ENCODE peak calls at places on chromosomes 2 and 18, in six cellular contexts. One of them, this sample, is unnamed.

GRCh38 chr2:163157411-163157810 is 318.8 kb upstream of the KCNH7 start:
- DNase-seq in ovary: no peak
- DNase-seq in left ventricle myocardium inferior: no peak
- DNase-seq in aorta: no peak
- DNase-seq in HCT116: no peak
- DNase-seq in fibroblast of lung: peak; percentile 82
- DNase-seq in this sample: no peak

GRCh38 chr2:205975082-205975949 is 110.7 kb downstream of the INO80D start:
- DNase-seq in aorta: no peak
- DNase-seq in fibroblast of lung: peak; percentile 22
- DNase-seq in ovary: no peak
- DNase-seq in left ventricle myocardium inferior: no peak
- DNase-seq in HCT116: peak; percentile 26
- DNase-seq in this sample: no peak

GRCh38 chr2:96773922-96774321 is 13.2 kb downstream of the CNNM4 start:
- DNase-seq in fibroblast of lung: no peak
- DNase-seq in left ventricle myocardium inferior: no peak
- DNase-seq in HCT116: no peak
- DNase-seq in aorta: no peak
- DNase-seq in ovary: no peak
- DNase-seq in this sample: no peak

GRCh38 chr2:158378926-158379325 is 77.6 kb downstream of the CCDC148 start:
- DNase-seq in ovary: no peak
- DNase-seq in HCT116: no peak
- DNase-seq in left ventricle myocardium inferior: no peak
- DNase-seq in aorta: no peak
- DNase-seq in fibroblast of lung: no peak
- DNase-seq in this sample: no peak

GRCh38 chr2:128318776-128319456 is at the start of gene HS6ST1:
- DNase-seq in left ventricle myocardium inferior: peak; percentile 88
- DNase-seq in ovary: peak; percentile 93
- DNase-seq in HCT116: peak; percentile 24
- DNase-seq in fibroblast of lung: peak; percentile 81
- DNase-seq in aorta: peak; percentile 91
- DNase-seq in this sample: peak; percentile 82

GRCh38 chr2:72898263-72898906 is 11.2 kb downstream of the SPR start:
- DNase-seq in aorta: no peak
- DNase-seq in left ventricle myocardium inferior: no peak
- DNase-seq in fibroblast of lung: no peak
- DNase-seq in HCT116: no peak
- DNase-seq in ovary: no peak
- DNase-seq in this sample: no peak

GRCh38 chr18:77405096-77405495 is 155.4 kb downstream of the GALR1 start:
- DNase-seq in fibroblast of lung: no peak
- DNase-seq in left ventricle myocardium inferior: no peak
- DNase-seq in HCT116: no peak
- DNase-seq in ovary: no peak
- DNase-seq in aorta: no peak
- DNase-seq in this sample: no peak

GRCh38 chr2:212359425-212360067 is 179.1 kb downstream of the ERBB4 start:
- DNase-seq in fibroblast of lung: no peak
- DNase-seq in left ventricle myocardium inferior: no peak
- DNase-seq in ovary: no peak
- DNase-seq in aorta: no peak
- DNase-seq in HCT116: no peak
- DNase-seq in this sample: no peak

GRCh38 chr2:101546376-101547058 is 71.6 kb upstream of the RFX8 start:
- DNase-seq in aorta: no peak
- DNase-seq in HCT116: peak; percentile 7
- DNase-seq in left ventricle myocardium inferior: no peak
- DNase-seq in ovary: no peak
- DNase-seq in fibroblast of lung: peak; percentile 76
- DNase-seq in this sample: no peak

GRCh38 chr2:79437416-79438281 is 75.2 kb upstream of the CTNNA2 start:
- DNase-seq in ovary: no peak
- DNase-seq in fibroblast of lung: peak; percentile 21
- DNase-seq in HCT116: no peak
- DNase-seq in aorta: no peak
- DNase-seq in left ventricle myocardium inferior: no peak
- DNase-seq in this sample: no peak

GRCh38 chr2:88933980-88934379 is 242.5 kb downstream of the RPIA start:
- DNase-seq in left ventricle myocardium inferior: no peak
- DNase-seq in HCT116: no peak
- DNase-seq in ovary: no peak
- DNase-seq in fibroblast of lung: no peak
- DNase-seq in aorta: no peak
- DNase-seq in this sample: no peak

GRCh38 chr2:113762377-113763118 is 6.1 kb upstream of the SLC35F5 start:
- DNase-seq in aorta: no peak
- DNase-seq in ovary: no peak
- DNase-seq in fibroblast of lung: peak; percentile 91
- DNase-seq in left ventricle myocardium inferior: no peak
- DNase-seq in HCT116: no peak
- DNase-seq in this sample: no peak

GRCh38 chr2:160674076-160674630 is 180.5 kb upstream of the RBMS1 start:
- DNase-seq in fibroblast of lung: peak; percentile 79
- DNase-seq in HCT116: no peak
- DNase-seq in aorta: no peak
- DNase-seq in ovary: no peak
- DNase-seq in left ventricle myocardium inferior: no peak
- DNase-seq in this sample: no peak

GRCh38 chr2:95525294-95526035 is 40.9 kb upstream of the TRIM43B start:
- DNase-seq in aorta: peak; percentile 36
- DNase-seq in ovary: no peak
- DNase-seq in fibroblast of lung: peak; percentile 27
- DNase-seq in HCT116: no peak
- DNase-seq in left ventricle myocardium inferior: peak; percentile 36
- DNase-seq in this sample: peak; percentile 44

GRCh38 chr2:231707625-231708049 is 688 bp upstream of the PTMA start:
- DNase-seq in HCT116: peak; percentile 36
- DNase-seq in fibroblast of lung: peak; percentile 56
- DNase-seq in ovary: peak; percentile 89
- DNase-seq in left ventricle myocardium inferior: peak; percentile 68
- DNase-seq in aorta: no peak
- DNase-seq in this sample: peak; percentile 72

GRCh38 chr2:68722712-68723111 is 11.9 kb upstream of the ARHGAP25 start:
- DNase-seq in fibroblast of lung: no peak
- DNase-seq in left ventricle myocardium inferior: no peak
- DNase-seq in aorta: no peak
- DNase-seq in HCT116: peak; percentile 6
- DNase-seq in ovary: no peak
- DNase-seq in this sample: no peak

GRCh38 chr2:45765007-45765767 is 113.7 kb downstream of the PRKCE start:
- DNase-seq in ovary: no peak
- DNase-seq in left ventricle myocardium inferior: no peak
- DNase-seq in aorta: no peak
- DNase-seq in fibroblast of lung: no peak
- DNase-seq in HCT116: no peak
- DNase-seq in this sample: no peak

GRCh38 chr2:135745545-135745944 is 3.9 kb downstream of the UBXN4 start:
- DNase-seq in fibroblast of lung: peak; percentile 87
- DNase-seq in ovary: no peak
- DNase-seq in aorta: no peak
- DNase-seq in left ventricle myocardium inferior: no peak
- DNase-seq in HCT116: no peak
- DNase-seq in this sample: no peak

DNA sequence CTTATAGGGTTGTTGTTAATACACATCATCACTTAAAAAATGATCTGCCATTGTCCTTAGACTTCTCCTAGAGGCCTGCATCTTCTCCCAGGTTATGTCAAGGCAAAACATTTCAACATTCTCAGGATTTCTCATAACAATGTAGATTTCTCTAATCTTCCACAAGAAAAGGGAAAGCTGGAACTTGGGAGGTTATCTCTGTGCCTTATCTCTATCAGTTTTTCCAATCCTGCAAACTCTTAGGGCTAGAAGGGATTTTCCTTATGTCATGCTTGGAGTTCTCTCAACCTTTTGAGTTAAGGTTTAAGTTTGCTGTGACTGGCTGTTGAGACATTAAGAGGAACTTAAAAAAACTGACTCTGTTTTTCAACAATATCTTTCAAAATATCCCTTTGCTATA is 300.6 kb upstream of the TFPI start:
- DNase-seq in aorta: no peak
- DNase-seq in ovary: no peak
- DNase-seq in left ventricle myocardium inferior: no peak
- DNase-seq in fibroblast of lung: no peak
- DNase-seq in HCT116: no peak
- DNase-seq in this sample: no peak
- H3K4me1 ChIP-seq in aorta: peaks cover 2% of the 10 kb centered on the region
- H3K4me1 ChIP-seq in ovary: peaks cover 2% of the 10 kb centered on the region
- H3K4me1 ChIP-seq in left ventricle myocardium inferior: no peaks in the 10 kb centered on the region
- H3K4me1 ChIP-seq in fibroblast of lung: no peaks in the 10 kb centered on the region
- H3K4me1 ChIP-seq in HCT116: no peaks in the 10 kb centered on the region
- H3K4me1 ChIP-seq in this sample: no peaks in the 10 kb centered on the region

DNA sequence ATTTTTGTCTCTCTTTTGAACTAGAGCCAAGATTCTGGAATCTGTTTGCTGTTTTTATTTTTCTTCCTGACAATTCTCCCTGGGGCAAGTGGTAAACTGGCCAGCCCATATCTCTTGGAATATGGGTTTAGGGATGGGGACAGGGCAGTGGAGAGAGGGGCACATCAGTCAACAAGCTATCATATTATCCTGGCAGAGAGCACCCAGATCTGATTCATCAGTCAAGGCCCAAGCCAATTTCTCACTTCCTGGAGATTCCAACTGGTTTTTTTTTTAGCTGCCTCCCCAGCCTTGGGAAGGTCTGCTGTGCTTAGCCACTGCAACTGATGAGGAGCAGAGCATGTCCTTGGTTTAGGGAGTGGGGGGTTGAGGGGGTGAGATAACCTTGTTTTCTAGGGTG is 52.3 kb downstream of the ARHGAP28 start:
- DNase-seq in HCT116: no peak
- DNase-seq in fibroblast of lung: peak; percentile 58
- DNase-seq in left ventricle myocardium inferior: no peak
- DNase-seq in aorta: no peak
- DNase-seq in ovary: no peak
- DNase-seq in this sample: no peak
- H3K27ac ChIP-seq in HCT116: no peak overlapping the region
- H3K27ac ChIP-seq in fibroblast of lung: no peak overlapping the region
- H3K27ac ChIP-seq in left ventricle myocardium inferior: peak overlapping the region; percentile 57
- H3K27ac ChIP-seq in aorta: no peak overlapping the region
- H3K27ac ChIP-seq in ovary: peak overlapping the region; percentile 70
- H3K27ac ChIP-seq in this sample: no peak overlapping the region

GRCh38 chr2:9629222-9630000 is 1.4 kb downstream of the YWHAQ start:
- DNase-seq in ovary: no peak
- DNase-seq in HCT116: no peak
- DNase-seq in fibroblast of lung: peak; percentile 62
- DNase-seq in left ventricle myocardium inferior: no peak
- DNase-seq in aorta: no peak
- DNase-seq in this sample: no peak
- H3K36me3 ChIP-seq in ovary: no peaks in the 10 kb centered on the region
- H3K36me3 ChIP-seq in HCT116: peaks cover 6% of the 10 kb centered on the region
- H3K36me3 ChIP-seq in fibroblast of lung: peaks cover 3% of the 10 kb centered on the region
- H3K36me3 ChIP-seq in left ventricle myocardium inferior: peaks cover 18% of the 10 kb centered on the region
- H3K36me3 ChIP-seq in aorta: no peaks in the 10 kb centered on the region
- H3K36me3 ChIP-seq in this sample: no peaks in the 10 kb centered on the region

GRCh38 chr2:54983345-54984235 is 66.7 kb downstream of the RTN4 start:
- DNase-seq in aorta: no peak
- DNase-seq in fibroblast of lung: peak; percentile 71
- DNase-seq in ovary: no peak
- DNase-seq in left ventricle myocardium inferior: no peak
- DNase-seq in HCT116: peak; percentile 4
- DNase-seq in this sample: no peak
- H3K4me1 ChIP-seq in aorta: peaks cover 3% of the 10 kb centered on the region
- H3K4me1 ChIP-seq in fibroblast of lung: peaks cover 14% of the 10 kb centered on the region
- H3K4me1 ChIP-seq in ovary: peaks cover 6% of the 10 kb centered on the region
- H3K4me1 ChIP-seq in left ventricle myocardium inferior: peaks cover 59% of the 10 kb centered on the region
- H3K4me1 ChIP-seq in HCT116: peaks cover 7% of the 10 kb centered on the region
- H3K4me1 ChIP-seq in this sample: peaks cover 58% of the 10 kb centered on the region

GRCh38 chr2:237997521-237997920 is 30.7 kb downstream of the UBE2F start:
- DNase-seq in fibroblast of lung: no peak
- DNase-seq in HCT116: no peak
- DNase-seq in ovary: no peak
- DNase-seq in left ventricle myocardium inferior: no peak
- DNase-seq in aorta: no peak
- DNase-seq in this sample: no peak
- H3K27ac ChIP-seq in fibroblast of lung: no peak overlapping the region
- H3K27ac ChIP-seq in HCT116: no peak overlapping the region
- H3K27ac ChIP-seq in ovary: no peak overlapping the region
- H3K27ac ChIP-seq in left ventricle myocardium inferior: no peak overlapping the region
- H3K27ac ChIP-seq in aorta: no peak overlapping the region
- H3K27ac ChIP-seq in this sample: no peak overlapping the region

DNA sequence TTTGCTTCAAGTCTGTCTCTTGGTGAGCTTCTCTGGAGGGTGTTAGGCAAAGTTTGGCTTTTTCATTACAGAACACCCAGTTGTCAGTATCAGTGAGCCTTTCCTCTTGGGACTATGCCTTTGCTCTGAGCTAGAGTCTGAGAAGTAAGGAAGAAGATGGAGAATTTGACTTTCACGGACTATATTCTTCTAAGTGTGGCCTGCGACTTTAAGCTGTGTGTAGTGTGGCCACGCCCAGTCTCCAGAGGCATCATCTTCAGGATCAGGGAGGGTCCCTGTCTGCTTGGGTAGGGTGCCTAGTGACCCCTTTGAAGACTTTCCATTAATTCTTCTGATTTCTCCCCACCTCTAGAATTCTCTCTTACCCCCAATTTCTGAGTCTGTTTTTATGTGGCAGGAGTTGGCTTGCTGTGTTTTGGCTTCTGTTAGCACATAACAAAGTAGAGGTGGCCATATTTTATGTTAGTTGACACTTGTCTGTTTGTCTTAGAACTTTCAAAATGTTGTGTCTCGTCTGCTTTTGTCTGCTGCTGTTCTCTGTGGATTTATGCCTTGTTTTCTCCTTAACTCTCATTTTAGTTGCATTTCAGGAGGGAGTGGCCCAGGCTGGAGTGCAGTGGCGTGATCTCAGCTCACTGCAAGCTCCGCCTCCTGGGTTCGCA is 8.6 kb downstream of the PLEKHB2 start:
- DNase-seq in fibroblast of lung: no peak
- DNase-seq in HCT116: no peak
- DNase-seq in aorta: no peak
- DNase-seq in ovary: no peak
- DNase-seq in left ventricle myocardium inferior: no peak
- DNase-seq in this sample: no peak
- H3K36me3 ChIP-seq in fibroblast of lung: no peaks in the 10 kb centered on the region
- H3K36me3 ChIP-seq in HCT116: no peaks in the 10 kb centered on the region
- H3K36me3 ChIP-seq in aorta: no peaks in the 10 kb centered on the region
- H3K36me3 ChIP-seq in ovary: no peaks in the 10 kb centered on the region
- H3K36me3 ChIP-seq in left ventricle myocardium inferior: no peaks in the 10 kb centered on the region
- H3K36me3 ChIP-seq in this sample: no peaks in the 10 kb centered on the region

DNA sequence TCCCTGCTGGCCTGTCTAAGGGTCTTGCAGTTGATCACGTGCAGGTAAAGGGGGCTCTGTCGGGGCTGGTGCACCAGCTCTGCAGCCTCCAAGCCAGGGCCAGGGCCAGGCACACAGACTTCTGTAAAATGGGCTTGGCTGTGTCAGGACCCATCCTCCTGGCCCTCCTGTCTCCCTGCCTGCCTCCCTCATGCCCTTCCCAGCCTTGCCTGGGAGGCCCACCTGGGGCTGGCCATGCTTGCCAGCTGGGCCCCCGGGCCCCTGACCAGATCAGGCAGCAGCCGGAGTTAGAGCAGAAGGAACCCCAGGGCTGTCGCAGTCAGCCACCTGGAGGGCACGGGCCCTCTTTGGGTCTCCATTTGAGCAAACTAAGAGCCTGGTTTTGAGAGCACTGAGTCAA is 2.0 kb downstream of the SLC66A3 start:
- DNase-seq in left ventricle myocardium inferior: no peak
- DNase-seq in ovary: no peak
- DNase-seq in fibroblast of lung: no peak
- DNase-seq in HCT116: no peak
- DNase-seq in aorta: no peak
- DNase-seq in this sample: no peak
- H3K4me1 ChIP-seq in left ventricle myocardium inferior: peaks cover 27% of the 10 kb centered on the region
- H3K4me1 ChIP-seq in ovary: peaks cover 2% of the 10 kb centered on the region
- H3K4me1 ChIP-seq in fibroblast of lung: peaks cover 8% of the 10 kb centered on the region
- H3K4me1 ChIP-seq in HCT116: peaks cover 7% of the 10 kb centered on the region
- H3K4me1 ChIP-seq in aorta: no peaks in the 10 kb centered on the region
- H3K4me1 ChIP-seq in this sample: peaks cover 25% of the 10 kb centered on the region